ENCODE peak calls at places on chromosome 20, in five cellular contexts. W is NCI-H1092; B is GM12891; G is lower leg skin; C is activated CD4-positive, CD25-positive, alpha-beta regulatory T cell. H is an unnamed sample.
A peak's percentile ranks its signal among the peaks of the same experiment; 100 is the strongest.

GRCh38 chr20:25389858-25390537 is 637 bp downstream of the ABHD12 start:
- DNase-seq in W (no peak), B (peak; percentile 48), C (no peak), G (peak; percentile 22), H (no peak)

GRCh38 chr20:61482425-61482887 is 230.4 kb downstream of the CDH4 start:
- DNase-seq in B (no peak), C (no peak), G (no peak), W (no peak), H (no peak)

GRCh38 chr20:34754611-34755010 is 50.5 kb downstream of the TP53INP2 start:
- DNase-seq in W (no peak), C (no peak), G (no peak), B (no peak), H (no peak)

GRCh38 chr20:1469306-1469905 is 2.8 kb upstream of the NSFL1C start:
- DNase-seq in G (no peak), B (no peak), C (no peak), W (no peak), H (no peak)

GRCh38 chr20:38013891-38014290 is 19.4 kb downstream of the TTI1 start:
- DNase-seq in G (no peak), C (no peak), B (no peak), W (no peak), H (no peak)

GRCh38 chr20:41047279-41047974 is 18.8 kb downstream of the TOP1 start:
- DNase-seq in G (no peak), B (no peak), C (no peak), W (no peak), H (no peak)

GRCh38 chr20:38321959-38322598 is 18.1 kb downstream of the BPI start:
- DNase-seq in C (no peak), B (no peak), G (no peak), W (no peak), H (peak; percentile 49)

GRCh38 chr20:19883501-19883900 is 125.4 kb downstream of the RIN2 start:
- DNase-seq in G (no peak), W (no peak), C (no peak), B (no peak), H (no peak)

GRCh38 chr20:25053207-25054132 is 4.5 kb downstream of the ACSS1 start:
- DNase-seq in W (no peak), C (no peak), G (no peak), B (no peak), H (peak; percentile 64)

GRCh38 chr20:47262365-47263013 is 94.0 kb downstream of the ZMYND8 start:
- DNase-seq in C (no peak), G (no peak), B (peak; percentile 31), W (peak; percentile 87), H (no peak)

GRCh38 chr20:38806855-38807655 is 1.6 kb downstream of the PPP1R16B start:
- DNase-seq in B (no peak), G (no peak), C (no peak), W (no peak), H (no peak)

GRCh38 chr20:25571817-25572216 is 13.5 kb downstream of the NINL start:
- DNase-seq in G (no peak), B (no peak), W (peak; percentile 1), C (no peak), H (no peak)

GRCh38 chr20:38426006-38426405 is 9.1 kb downstream of the SNHG17 start:
- DNase-seq in W (no peak), C (no peak), B (no peak), G (no peak), H (no peak)

GRCh38 chr20:53900380-53900999 is 169.9 kb downstream of the BCAS1 start:
- DNase-seq in B (no peak), W (no peak), G (no peak), C (no peak), H (no peak)

GRCh38 chr20:48759631-48760245 is 68.1 kb downstream of the PREX1 start:
- DNase-seq in C (no peak), W (no peak), B (no peak), G (no peak), H (no peak)

GRCh38 chr20:32518593-32519366 is 66.4 kb downstream of the NOL4L start:
- DNase-seq in W (no peak), G (no peak), C (no peak), B (no peak), H (no peak)

GRCh38 chr20:46377532-46377931 is 28.9 kb downstream of the ELMO2 start:
- DNase-seq in B (no peak), C (no peak), G (no peak), W (no peak), H (no peak)

GRCh38 chr20:44382641-44383040 is 27.1 kb downstream of the HNF4A start:
- DNase-seq in G (no peak), C (no peak), W (no peak), B (no peak), H (no peak)

GRCh38 chr20:47191074-47191673 is 165.3 kb downstream of the ZMYND8 start:
- DNase-seq in B (no peak), C (no peak), G (no peak), W (no peak), H (no peak)

GRCh38 chr20:40309731-40310130 is 379.3 kb downstream of the MAFB start:
- DNase-seq in B (no peak), C (no peak), G (no peak), W (no peak), H (no peak)

GRCh38 chr20:62958388-62959100 is 6.0 kb downstream of the SLC17A9 start:
- DNase-seq in B (no peak), G (no peak), C (no peak), W (no peak), H (no peak)

GRCh38 chr20:35085477-35086225 is 7.0 kb downstream of the TRPC4AP start:
- DNase-seq in W (no peak), B (no peak), G (no peak), C (no peak), H (no peak)

GRCh38 chr20:45701873-45702272 is at the start of gene WFDC13:
- DNase-seq in C (no peak), B (no peak), G (no peak), W (no peak), H (no peak)

GRCh38 chr20:11012975-11013374 is 339.2 kb upstream of the JAG1 start:
- DNase-seq in B (no peak), C (no peak), G (no peak), W (no peak), H (no peak)